ENCODE peak calls at places on chromosomes 13 and 19, in seven cellular contexts. Z is cerebellar cortex; O is IMR-90; S is T-helper 1 cell; N is stimulated activated CD4-positive, alpha-beta T cell treated with anti-CD3 and anti-CD28 coated beads, Interleukin-1b, Interleukin-23, amount 100 ng/mL, for 1 hour; X is ovary; G is NCI-H1092. W is an unnamed sample.

GRCh38 chr13:31891472-31891871 is 140.1 kb upstream of the FRY start:
- DNase-seq in Z (no peak), O (no peak), S (no peak), N (no peak), X (no peak), G (no peak), W (no peak)

GRCh38 chr13:97753942-97754670 is 199.4 kb upstream of the IPO5 start:
- DNase-seq in Z (peak), O (no peak), S (no peak), N (no peak), X (no peak), G (no peak), W (no peak)

GRCh38 chr19:39151209-39151608 is 25.6 kb downstream of the PAK4 start:
- DNase-seq in Z (no peak), O (no peak), S (no peak), N (no peak), X (no peak), G (no peak), W (no peak)

GRCh38 chr19:43469160-43469480 is 3.7 kb upstream of the LYPD3 start:
- DNase-seq in Z (no peak), O (no peak), S (no peak), N (no peak), X (no peak), G (no peak), W (no peak)

GRCh38 chr19:13163609-13164364 is 13.6 kb downstream of the IER2 start:
- DNase-seq in Z (peak), O (peak), S (peak), N (no peak), X (peak), G (no peak), W (peak)

GRCh38 chr19:4130635-4131438 is 6.9 kb upstream of the MAP2K2 start:
- DNase-seq in Z (no peak), O (peak), S (no peak), N (no peak), X (no peak), G (no peak), W (no peak)

GRCh38 chr19:4140237-4140711 is 13.2 kb upstream of the CREB3L3 start:
- DNase-seq in Z (peak), O (peak), S (no peak), N (no peak), X (no peak), G (peak), W (peak)

GRCh38 chr13:77915676-77916075 is 3.0 kb downstream of the EDNRB start:
- DNase-seq in Z (no peak), O (no peak), S (no peak), N (no peak), X (no peak), G (no peak), W (no peak)

GRCh38 chr19:2410023-2410422 is 17.4 kb downstream of the TIMM13 start:
- DNase-seq in Z (no peak), O (no peak), S (no peak), N (no peak), X (no peak), G (no peak), W (no peak)

GRCh38 chr19:16160943-16161560 is 12.3 kb downstream of the CIB3 start:
- DNase-seq in Z (no peak), O (peak), S (no peak), N (no peak), X (no peak), G (no peak), W (no peak)

GRCh38 chr19:52946322-52947310 is 16.1 kb downstream of the ZNF816 start:
- DNase-seq in Z (peak), O (peak), S (no peak), N (no peak), X (peak), G (no peak), W (peak)

GRCh38 chr19:42185281-42185680 is 32.2 kb downstream of the DEDD2 start:
- DNase-seq in Z (no peak), O (peak), S (no peak), N (no peak), X (no peak), G (no peak), W (no peak)

GRCh38 chr13:109666656-109667448 is 119.5 kb downstream of the IRS2 start:
- DNase-seq in Z (no peak), O (peak), S (no peak), N (no peak), X (no peak), G (no peak), W (no peak)

GRCh38 chr13:113912596-113912995 is 48.7 kb upstream of the GAS6 start:
- DNase-seq in Z (no peak), O (no peak), S (no peak), N (no peak), X (no peak), G (no peak), W (no peak)

GRCh38 chr13:33518442-33518841 is 232.9 kb upstream of the STARD13 start:
- DNase-seq in Z (no peak), O (no peak), S (no peak), N (no peak), X (no peak), G (no peak), W (no peak)

GRCh38 chr13:30738946-30739528 is 3.7 kb downstream of the ALOX5AP start:
- DNase-seq in Z (no peak), O (no peak), S (no peak), N (no peak), X (no peak), G (no peak), W (no peak)

GRCh38 chr19:55677572-55678028 is 2.6 kb downstream of the EPN1 start:
- DNase-seq in Z (no peak), O (no peak), S (no peak), N (no peak), X (no peak), G (no peak), W (no peak)

GRCh38 chr19:17333611-17334413 is 843 bp downstream of the ANO8 start:
- DNase-seq in Z (peak), O (peak), S (peak), N (peak), X (no peak), G (no peak), W (no peak)

GRCh38 chr13:105587786-105588185 is 947.7 kb downstream of the EFNB2 start:
- DNase-seq in Z (no peak), O (peak), S (no peak), N (no peak), X (no peak), G (no peak), W (no peak)

GRCh38 chr13:103351035-103351828 is 285.0 kb upstream of the SLC10A2 start:
- DNase-seq in Z (peak), O (no peak), S (no peak), N (no peak), X (no peak), G (no peak), W (no peak)

W was measured in testis.